ENCODE peak calls at places on chromosomes 6 and 20, in seven cellular contexts. K is HFF-Myc; V is activated T-cell treated with anti-CD3 and anti-CD28 coated beads, Interleukin-2, amount 50 U/mL, for 24 hours; H is BE2C; E is stimulated activated CD4-positive, alpha-beta T cell treated with anti-CD3 and anti-CD28 coated beads, TNF-alpha, amount 100 ng/mL, for 4 hours; S is progenitor cell of endocrine pancreas; J is T-helper 2 cell treated with Interferon-gamma antibody and Interleukin-4, amounts not matched to agents 5 μg/mL and 100 μg/mL, for 36 hours. X is an unnamed sample.

GRCh38 chr6:56279346-56280080 is 32.1 kb upstream of the COL21A1 start:
- DNase-seq in K (no peak), V (no peak), H (no peak), E (no peak), S (no peak), J (no peak), X (no peak)

GRCh38 chr6:32973144-32973854 is 4.9 kb downstream of the BRD2 start:
- DNase-seq in K (no peak), V (peak; percentile 68), H (peak; percentile 56), E (peak; percentile 32), S (no peak), J (peak; percentile 47), X (peak; percentile 50)

GRCh38 chr6:16319813-16320532 is 81.6 kb downstream of the GMPR start:
- DNase-seq in K (peak; percentile 79), V (peak; percentile 81), H (peak; percentile 45), E (peak; percentile 45), S (no peak), J (peak; percentile 76), X (peak; percentile 29)

GRCh38 chr6:19329078-19329477 is 508.1 kb upstream of the ID4 start:
- DNase-seq in K (no peak), V (no peak), H (no peak), E (no peak), S (no peak), J (no peak), X (no peak)

GRCh38 chr20:19921349-19921793 is 95.8 kb upstream of the NAA20 start:
- DNase-seq in K (no peak), V (no peak), H (no peak), E (no peak), S (no peak), J (no peak), X (no peak)

GRCh38 chr6:133613231-133613630 is 275.7 kb upstream of the TCF21 start:
- DNase-seq in K (no peak), V (no peak), H (no peak), E (no peak), S (no peak), J (no peak), X (no peak)

GRCh38 chr6:80728340-80728739 is 621.9 kb downstream of the BCKDHB start:
- DNase-seq in K (no peak), V (no peak), H (no peak), E (no peak), S (no peak), J (no peak), X (no peak)

GRCh38 chr6:16505711-16506362 is 255.4 kb downstream of the ATXN1 start:
- DNase-seq in K (no peak), V (no peak), H (no peak), E (no peak), S (no peak), J (no peak), X (no peak)

GRCh38 chr20:57705103-57705899 is 4.5 kb downstream of the PMEPA1 start:
- DNase-seq in K (no peak), V (no peak), H (no peak), E (no peak), S (no peak), J (no peak), X (no peak)

GRCh38 chr6:3230275-3231212 is 3.1 kb upstream of the TUBB2B start:
- DNase-seq in K (no peak), V (no peak), H (peak; percentile 72), E (no peak), S (no peak), J (no peak), X (no peak)

GRCh38 chr20:1265916-1266166 is 253 bp upstream of the SNPH start:
- DNase-seq in K (no peak), V (no peak), H (no peak), E (no peak), S (no peak), J (no peak), X (no peak)

GRCh38 chr6:129860901-129861665 is at the start of gene TMEM244:
- DNase-seq in K (no peak), V (no peak), H (no peak), E (no peak), S (no peak), J (no peak), X (no peak)

X was measured in activated CD8-positive, alpha-beta memory T cell treated with anti-CD3 and anti-CD28 coated beads for 4 hours.